ENCODE peak calls at places on chromosomes 6 and 20, in six cellular contexts. One of them, this sample, is unnamed.

GRCh38 chr6:145705561-145705960 is 29.8 kb downstream of the EPM2A start:
- DNase-seq in brain microvascular endothelial cell: peak
- DNase-seq in activated T-helper 1 cell treated with Interleukin-2 at 50 U/mL for 16 hours: no peak
- DNase-seq in NCI-H1417 treated with DMSO at 0.1 percent for 48 hours: no peak
- DNase-seq in A549: no peak
- DNase-seq in Ammon's horn: no peak
- DNase-seq in this sample: no peak

GRCh38 chr6:118882314-118882905 is 11.5 kb upstream of the ASF1A start:
- DNase-seq in brain microvascular endothelial cell: no peak
- DNase-seq in activated T-helper 1 cell treated with Interleukin-2 at 50 U/mL for 16 hours: no peak
- DNase-seq in NCI-H1417 treated with DMSO at 0.1 percent for 48 hours: no peak
- DNase-seq in A549: no peak
- DNase-seq in Ammon's horn: no peak
- DNase-seq in this sample: no peak

GRCh38 chr6:147586044-147586443 is 77.6 kb downstream of the SAMD5 start:
- DNase-seq in brain microvascular endothelial cell: no peak
- DNase-seq in activated T-helper 1 cell treated with Interleukin-2 at 50 U/mL for 16 hours: no peak
- DNase-seq in NCI-H1417 treated with DMSO at 0.1 percent for 48 hours: no peak
- DNase-seq in A549: no peak
- DNase-seq in Ammon's horn: peak
- DNase-seq in this sample: peak

GRCh38 chr6:14638562-14638931 is 521.0 kb downstream of the CD83 start:
- DNase-seq in brain microvascular endothelial cell: no peak
- DNase-seq in activated T-helper 1 cell treated with Interleukin-2 at 50 U/mL for 16 hours: no peak
- DNase-seq in NCI-H1417 treated with DMSO at 0.1 percent for 48 hours: no peak
- DNase-seq in A549: no peak
- DNase-seq in Ammon's horn: no peak
- DNase-seq in this sample: no peak

GRCh38 chr6:151400473-151400872 is 9.1 kb upstream of the ZBTB2 start:
- DNase-seq in brain microvascular endothelial cell: peak
- DNase-seq in activated T-helper 1 cell treated with Interleukin-2 at 50 U/mL for 16 hours: no peak
- DNase-seq in NCI-H1417 treated with DMSO at 0.1 percent for 48 hours: no peak
- DNase-seq in A549: no peak
- DNase-seq in Ammon's horn: no peak
- DNase-seq in this sample: no peak

GRCh38 chr20:49938173-49939163 is 2.3 kb downstream of the RNF114 start:
- DNase-seq in brain microvascular endothelial cell: peak
- DNase-seq in activated T-helper 1 cell treated with Interleukin-2 at 50 U/mL for 16 hours: no peak
- DNase-seq in NCI-H1417 treated with DMSO at 0.1 percent for 48 hours: no peak
- DNase-seq in A549: no peak
- DNase-seq in Ammon's horn: no peak
- DNase-seq in this sample: peak

GRCh38 chr6:128570439-128571063 is 50.2 kb upstream of the PTPRK start:
- DNase-seq in brain microvascular endothelial cell: no peak
- DNase-seq in activated T-helper 1 cell treated with Interleukin-2 at 50 U/mL for 16 hours: no peak
- DNase-seq in NCI-H1417 treated with DMSO at 0.1 percent for 48 hours: no peak
- DNase-seq in A549: no peak
- DNase-seq in Ammon's horn: no peak
- DNase-seq in this sample: no peak

GRCh38 chr20:4936392-4936850 is 64.9 kb downstream of the SLC23A2 start:
- DNase-seq in brain microvascular endothelial cell: no peak
- DNase-seq in activated T-helper 1 cell treated with Interleukin-2 at 50 U/mL for 16 hours: no peak
- DNase-seq in NCI-H1417 treated with DMSO at 0.1 percent for 48 hours: no peak
- DNase-seq in A549: no peak
- DNase-seq in Ammon's horn: no peak
- DNase-seq in this sample: no peak

GRCh38 chr20:58235010-58235409 is 6.6 kb upstream of the ANKRD60 start:
- DNase-seq in brain microvascular endothelial cell: no peak
- DNase-seq in activated T-helper 1 cell treated with Interleukin-2 at 50 U/mL for 16 hours: no peak
- DNase-seq in NCI-H1417 treated with DMSO at 0.1 percent for 48 hours: no peak
- DNase-seq in A549: no peak
- DNase-seq in Ammon's horn: no peak
- DNase-seq in this sample: no peak

GRCh38 chr20:21103582-21104465 is 2.3 kb downstream of the LINC00237 start:
- DNase-seq in brain microvascular endothelial cell: no peak
- DNase-seq in activated T-helper 1 cell treated with Interleukin-2 at 50 U/mL for 16 hours: no peak
- DNase-seq in NCI-H1417 treated with DMSO at 0.1 percent for 48 hours: no peak
- DNase-seq in A549: no peak
- DNase-seq in Ammon's horn: no peak
- DNase-seq in this sample: no peak

GRCh38 chr6:17281100-17281496 is at the start of gene RBM24:
- DNase-seq in brain microvascular endothelial cell: peak
- DNase-seq in activated T-helper 1 cell treated with Interleukin-2 at 50 U/mL for 16 hours: no peak
- DNase-seq in NCI-H1417 treated with DMSO at 0.1 percent for 48 hours: no peak
- DNase-seq in A549: no peak
- DNase-seq in Ammon's horn: peak
- DNase-seq in this sample: peak

GRCh38 chr6:28449056-28449455 is 5.8 kb upstream of the ZSCAN23 start:
- DNase-seq in brain microvascular endothelial cell: no peak
- DNase-seq in activated T-helper 1 cell treated with Interleukin-2 at 50 U/mL for 16 hours: no peak
- DNase-seq in NCI-H1417 treated with DMSO at 0.1 percent for 48 hours: no peak
- DNase-seq in A549: no peak
- DNase-seq in Ammon's horn: no peak
- DNase-seq in this sample: no peak

GRCh38 chr6:169963581-169964297 is 212.3 kb downstream of the ERMARD start:
- DNase-seq in brain microvascular endothelial cell: no peak
- DNase-seq in activated T-helper 1 cell treated with Interleukin-2 at 50 U/mL for 16 hours: no peak
- DNase-seq in NCI-H1417 treated with DMSO at 0.1 percent for 48 hours: no peak
- DNase-seq in A549: no peak
- DNase-seq in Ammon's horn: no peak
- DNase-seq in this sample: no peak

GRCh38 chr20:62860391-62860923 is 1.2 kb downstream of the TCFL5 start:
- DNase-seq in brain microvascular endothelial cell: no peak
- DNase-seq in activated T-helper 1 cell treated with Interleukin-2 at 50 U/mL for 16 hours: no peak
- DNase-seq in NCI-H1417 treated with DMSO at 0.1 percent for 48 hours: no peak
- DNase-seq in A549: no peak
- DNase-seq in Ammon's horn: peak
- DNase-seq in this sample: peak

GRCh38 chr6:14876778-14877613 is 368.9 kb upstream of the JARID2 start:
- DNase-seq in brain microvascular endothelial cell: peak
- DNase-seq in activated T-helper 1 cell treated with Interleukin-2 at 50 U/mL for 16 hours: no peak
- DNase-seq in NCI-H1417 treated with DMSO at 0.1 percent for 48 hours: no peak
- DNase-seq in A549: no peak
- DNase-seq in Ammon's horn: no peak
- DNase-seq in this sample: peak

GRCh38 chr6:133467231-133467981 is 226.2 kb downstream of the EYA4 start:
- DNase-seq in brain microvascular endothelial cell: peak
- DNase-seq in activated T-helper 1 cell treated with Interleukin-2 at 50 U/mL for 16 hours: no peak
- DNase-seq in NCI-H1417 treated with DMSO at 0.1 percent for 48 hours: no peak
- DNase-seq in A549: no peak
- DNase-seq in Ammon's horn: no peak
- DNase-seq in this sample: no peak

GRCh38 chr6:146545608-146546007 is 2.0 kb downstream of the RAB32 start:
- DNase-seq in brain microvascular endothelial cell: peak
- DNase-seq in activated T-helper 1 cell treated with Interleukin-2 at 50 U/mL for 16 hours: no peak
- DNase-seq in NCI-H1417 treated with DMSO at 0.1 percent for 48 hours: no peak
- DNase-seq in A549: no peak
- DNase-seq in Ammon's horn: no peak
- DNase-seq in this sample: no peak

GRCh38 chr20:54284928-54285704 is 77.2 kb downstream of the PFDN4 start:
- DNase-seq in brain microvascular endothelial cell: no peak
- DNase-seq in activated T-helper 1 cell treated with Interleukin-2 at 50 U/mL for 16 hours: no peak
- DNase-seq in NCI-H1417 treated with DMSO at 0.1 percent for 48 hours: no peak
- DNase-seq in A549: no peak
- DNase-seq in Ammon's horn: no peak
- DNase-seq in this sample: no peak

GRCh38 chr6:134117409-134117808 is 65.0 kb upstream of the SLC2A12 start:
- DNase-seq in brain microvascular endothelial cell: peak
- DNase-seq in activated T-helper 1 cell treated with Interleukin-2 at 50 U/mL for 16 hours: no peak
- DNase-seq in NCI-H1417 treated with DMSO at 0.1 percent for 48 hours: no peak
- DNase-seq in A549: no peak
- DNase-seq in Ammon's horn: peak
- DNase-seq in this sample: no peak

GRCh38 chr20:37856932-37857660 is 45.8 kb upstream of the VSTM2L start:
- DNase-seq in brain microvascular endothelial cell: peak
- DNase-seq in activated T-helper 1 cell treated with Interleukin-2 at 50 U/mL for 16 hours: no peak
- DNase-seq in NCI-H1417 treated with DMSO at 0.1 percent for 48 hours: no peak
- DNase-seq in A549: no peak
- DNase-seq in Ammon's horn: no peak
- DNase-seq in this sample: no peak

GRCh38 chr6:11381801-11382513 is 149.5 kb upstream of the NEDD9 start:
- DNase-seq in brain microvascular endothelial cell: no peak
- DNase-seq in activated T-helper 1 cell treated with Interleukin-2 at 50 U/mL for 16 hours: peak
- DNase-seq in NCI-H1417 treated with DMSO at 0.1 percent for 48 hours: no peak
- DNase-seq in A549: no peak
- DNase-seq in Ammon's horn: peak
- DNase-seq in this sample: no peak

GRCh38 chr20:1500496-1500895 is 9.3 kb upstream of the SIRPB2 start:
- DNase-seq in brain microvascular endothelial cell: no peak
- DNase-seq in activated T-helper 1 cell treated with Interleukin-2 at 50 U/mL for 16 hours: no peak
- DNase-seq in NCI-H1417 treated with DMSO at 0.1 percent for 48 hours: no peak
- DNase-seq in A549: no peak
- DNase-seq in Ammon's horn: no peak
- DNase-seq in this sample: no peak

GRCh38 chr20:49568491-49569151 is 684 bp upstream of the PTGIS start:
- DNase-seq in brain microvascular endothelial cell: no peak
- DNase-seq in activated T-helper 1 cell treated with Interleukin-2 at 50 U/mL for 16 hours: no peak
- DNase-seq in NCI-H1417 treated with DMSO at 0.1 percent for 48 hours: no peak
- DNase-seq in A549: no peak
- DNase-seq in Ammon's horn: no peak
- DNase-seq in this sample: peak

GRCh38 chr6:79946242-79946641 is 1.1 kb downstream of the ELOVL4 start:
- DNase-seq in brain microvascular endothelial cell: peak
- DNase-seq in activated T-helper 1 cell treated with Interleukin-2 at 50 U/mL for 16 hours: no peak
- DNase-seq in NCI-H1417 treated with DMSO at 0.1 percent for 48 hours: no peak
- DNase-seq in A549: peak
- DNase-seq in Ammon's horn: peak
- DNase-seq in this sample: peak

GRCh38 chr6:38512211-38512610 is 127.5 kb downstream of the BTBD9 start:
- DNase-seq in brain microvascular endothelial cell: no peak
- DNase-seq in activated T-helper 1 cell treated with Interleukin-2 at 50 U/mL for 16 hours: no peak
- DNase-seq in NCI-H1417 treated with DMSO at 0.1 percent for 48 hours: no peak
- DNase-seq in A549: no peak
- DNase-seq in Ammon's horn: no peak
- DNase-seq in this sample: no peak

GRCh38 chr6:29731281-29731680 is 8.0 kb downstream of the HLA-F start:
- DNase-seq in brain microvascular endothelial cell: no peak
- DNase-seq in activated T-helper 1 cell treated with Interleukin-2 at 50 U/mL for 16 hours: no peak
- DNase-seq in NCI-H1417 treated with DMSO at 0.1 percent for 48 hours: no peak
- DNase-seq in A549: no peak
- DNase-seq in Ammon's horn: no peak
- DNase-seq in this sample: no peak

GRCh38 chr6:70299456-70299855 is 3.4 kb downstream of the COL9A1 start:
- DNase-seq in brain microvascular endothelial cell: peak
- DNase-seq in activated T-helper 1 cell treated with Interleukin-2 at 50 U/mL for 16 hours: no peak
- DNase-seq in NCI-H1417 treated with DMSO at 0.1 percent for 48 hours: no peak
- DNase-seq in A549: no peak
- DNase-seq in Ammon's horn: no peak
- DNase-seq in this sample: no peak

GRCh38 chr6:25703005-25703404 is 51.0 kb downstream of the SCGN start:
- DNase-seq in brain microvascular endothelial cell: no peak
- DNase-seq in activated T-helper 1 cell treated with Interleukin-2 at 50 U/mL for 16 hours: no peak
- DNase-seq in NCI-H1417 treated with DMSO at 0.1 percent for 48 hours: no peak
- DNase-seq in A549: no peak
- DNase-seq in Ammon's horn: no peak
- DNase-seq in this sample: no peak

GRCh38 chr20:2873747-2874041 is 413 bp downstream of the PTPRA start:
- DNase-seq in brain microvascular endothelial cell: no peak
- DNase-seq in activated T-helper 1 cell treated with Interleukin-2 at 50 U/mL for 16 hours: peak
- DNase-seq in NCI-H1417 treated with DMSO at 0.1 percent for 48 hours: no peak
- DNase-seq in A549: peak
- DNase-seq in Ammon's horn: peak
- DNase-seq in this sample: no peak

GRCh38 chr20:14342910-14343309 is 5.5 kb upstream of the FLRT3 start:
- DNase-seq in brain microvascular endothelial cell: no peak
- DNase-seq in activated T-helper 1 cell treated with Interleukin-2 at 50 U/mL for 16 hours: no peak
- DNase-seq in NCI-H1417 treated with DMSO at 0.1 percent for 48 hours: no peak
- DNase-seq in A549: no peak
- DNase-seq in Ammon's horn: no peak
- DNase-seq in this sample: no peak

GRCh38 chr20:32539817-32540675 is 45.1 kb downstream of the NOL4L start:
- DNase-seq in brain microvascular endothelial cell: no peak
- DNase-seq in activated T-helper 1 cell treated with Interleukin-2 at 50 U/mL for 16 hours: peak
- DNase-seq in NCI-H1417 treated with DMSO at 0.1 percent for 48 hours: no peak
- DNase-seq in A549: no peak
- DNase-seq in Ammon's horn: no peak
- DNase-seq in this sample: no peak

GRCh38 chr20:5364136-5364821 is 47.5 kb upstream of the PROKR2 start:
- DNase-seq in brain microvascular endothelial cell: no peak
- DNase-seq in activated T-helper 1 cell treated with Interleukin-2 at 50 U/mL for 16 hours: no peak
- DNase-seq in NCI-H1417 treated with DMSO at 0.1 percent for 48 hours: no peak
- DNase-seq in A549: no peak
- DNase-seq in Ammon's horn: no peak
- DNase-seq in this sample: no peak

GRCh38 chr20:23049933-23050838 is 714 bp upstream of the THBD start:
- DNase-seq in brain microvascular endothelial cell: peak
- DNase-seq in activated T-helper 1 cell treated with Interleukin-2 at 50 U/mL for 16 hours: no peak
- DNase-seq in NCI-H1417 treated with DMSO at 0.1 percent for 48 hours: no peak
- DNase-seq in A549: peak
- DNase-seq in Ammon's horn: no peak
- DNase-seq in this sample: no peak

GRCh38 chr6:161233986-161234620 is 39.8 kb downstream of the AGPAT4 start:
- DNase-seq in brain microvascular endothelial cell: peak
- DNase-seq in activated T-helper 1 cell treated with Interleukin-2 at 50 U/mL for 16 hours: no peak
- DNase-seq in NCI-H1417 treated with DMSO at 0.1 percent for 48 hours: no peak
- DNase-seq in A549: no peak
- DNase-seq in Ammon's horn: peak
- DNase-seq in this sample: peak

This sample was measured in G401.